ENCODE peak calls at places on chromosomes 5 and 9, in eight cellular contexts. B, F, P, M, K, X, S and J are unnamed samples.

GRCh38 chr5:159899067-159900049 is 16.9 kb upstream of the ADRA1B start:
- DNase-seq in B (no peak), F (no peak), P (no peak), M (no peak), K (no peak), X (peak; percentile 58), S (peak; percentile 56), J (no peak)

GRCh38 chr9:114097613-114098020 is 1.5 kb downstream of the KIF12 start:
- DNase-seq in B (no peak), F (no peak), P (no peak), M (no peak), K (no peak), X (no peak), S (no peak), J (no peak)

GRCh38 chr9:109557481-109557880 is 59.4 kb upstream of the PTPN3 start:
- DNase-seq in B (no peak), F (no peak), P (no peak), M (no peak), K (no peak), X (no peak), S (peak; percentile 60), J (no peak)

GRCh38 chr5:127072861-127073846 is at the start of gene C5orf63:
- DNase-seq in B (peak; percentile 65), F (peak; percentile 49), P (peak; percentile 73), M (no peak), K (no peak), X (peak; percentile 20), S (peak; percentile 58), J (no peak)

GRCh38 chr5:144088211-144088965 is 82.1 kb downstream of the YIPF5 start:
- DNase-seq in B (no peak), F (no peak), P (no peak), M (no peak), K (no peak), X (peak; percentile 70), S (peak; percentile 8), J (no peak)

GRCh38 chr5:132776932-132777208 is 169 bp downstream of the SEPTIN8 start:
- DNase-seq in B (no peak), F (no peak), P (no peak), M (no peak), K (no peak), X (no peak), S (no peak), J (no peak)

GRCh38 chr5:27511061-27511460 is 472.7 kb upstream of the CDH9 start:
- DNase-seq in B (no peak), F (no peak), P (no peak), M (no peak), K (peak; percentile 10), X (peak; percentile 39), S (no peak), J (no peak)

GRCh38 chr9:3824062-3824461 is 298.3 kb upstream of the RFX3 start:
- DNase-seq in B (no peak), F (no peak), P (no peak), M (no peak), K (no peak), X (no peak), S (no peak), J (no peak)

GRCh38 chr5:176875783-176876505 is 23.2 kb downstream of the HK3 start:
- DNase-seq in B (no peak), F (no peak), P (no peak), M (no peak), K (no peak), X (no peak), S (no peak), J (no peak)

GRCh38 chr9:34246453-34246852 is 67.6 kb downstream of the UBAP1 start:
- DNase-seq in B (no peak), F (no peak), P (no peak), M (no peak), K (no peak), X (no peak), S (no peak), J (no peak)

GRCh38 chr9:134689320-134690181 is 47.9 kb downstream of the COL5A1 start:
- DNase-seq in B (no peak), F (no peak), P (peak; percentile 87), M (peak; percentile 83), K (no peak), X (peak; percentile 69), S (peak; percentile 48), J (peak; percentile 57)

GRCh38 chr9:9914174-9914573 is 698.6 kb downstream of the PTPRD start:
- DNase-seq in B (no peak), F (no peak), P (no peak), M (no peak), K (no peak), X (no peak), S (peak; percentile 9), J (no peak)

GRCh38 chr5:130514984-130515690 is 610.9 kb downstream of the CHSY3 start:
- DNase-seq in B (no peak), F (no peak), P (peak; percentile 67), M (no peak), K (peak; percentile 64), X (peak; percentile 88), S (peak; percentile 72), J (no peak)

GRCh38 chr5:38434981-38435710 is 121.3 kb downstream of the LIFR start:
- DNase-seq in B (no peak), F (no peak), P (no peak), M (no peak), K (no peak), X (no peak), S (no peak), J (no peak)

GRCh38 chr5:172786736-172787462 is 15.9 kb upstream of the DUSP1 start:
- DNase-seq in B (no peak), F (no peak), P (no peak), M (no peak), K (no peak), X (no peak), S (no peak), J (no peak)

GRCh38 chr9:136460772-136461325 is 21.2 kb upstream of the INPP5E start:
- DNase-seq in B (no peak), F (no peak), P (no peak), M (no peak), K (no peak), X (no peak), S (no peak), J (no peak)

DNA sequence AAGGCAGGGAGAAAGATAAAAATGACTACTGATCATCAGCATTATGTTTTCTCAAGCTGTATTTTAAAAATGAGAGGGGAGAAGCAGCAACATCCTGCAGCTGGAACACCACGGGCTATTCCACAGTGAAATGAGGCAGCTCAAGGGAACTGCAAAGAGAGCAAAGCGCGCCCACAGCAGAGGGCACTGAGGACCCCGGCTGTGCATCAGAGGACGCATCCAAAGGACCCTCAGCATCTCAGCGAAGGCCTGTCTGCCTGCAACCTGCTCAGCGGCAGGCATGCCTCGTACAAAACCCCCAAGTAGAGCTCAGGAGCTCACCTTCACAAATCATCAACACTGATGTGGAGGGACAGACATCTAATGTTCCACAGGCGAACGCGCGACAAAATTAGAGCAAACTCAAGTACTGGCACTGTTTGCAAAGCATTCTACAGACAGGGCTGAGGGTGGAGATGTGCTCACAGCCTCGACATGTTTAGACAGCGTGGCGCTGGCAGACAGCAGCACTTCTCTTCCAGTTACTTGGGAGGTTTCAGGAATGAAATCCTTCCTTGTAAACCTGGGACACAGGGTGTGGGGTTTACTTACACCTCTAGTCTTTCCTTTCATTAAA is 80.9 kb downstream of the DCP2 start:
- DNase-seq in B (no peak), F (no peak), P (no peak), M (no peak), K (no peak), X (no peak), S (no peak), J (no peak)
- TF ChIP-seq CTCF in B (no peak), F (no peak), P (no peak), M (no peak), K (no peak), X (no peak), S (no peak), J (no peak)

GRCh38 chr5:53871050-53871449 is 310.6 kb downstream of the NDUFS4 start:
- DNase-seq in B (no peak), F (no peak), P (no peak), M (no peak), K (no peak), X (peak; percentile 33), S (peak; percentile 13), J (no peak)
- TF ChIP-seq CTCF in B (no peak), F (no peak), P (no peak), M (no peak), K (peak; percentile 2), X (peak; percentile 45), S (peak; percentile 16), J (no peak)

GRCh38 chr9:130327070-130327780 is 61.7 kb downstream of the HMCN2 start:
- DNase-seq in B (no peak), F (no peak), P (no peak), M (peak; percentile 57), K (no peak), X (no peak), S (no peak), J (no peak)
- TF ChIP-seq CTCF in B (no peak), F (peak; percentile 55), P (peak; percentile 36), M (peak; percentile 39), K (peak; percentile 30), X (peak; percentile 55), S (peak; percentile 38), J (peak; percentile 25)

GRCh38 chr9:133685653-133686504 is 49.7 kb downstream of the DBH start:
- DNase-seq in B (no peak), F (no peak), P (no peak), M (no peak), K (no peak), X (no peak), S (no peak), J (no peak)

GRCh38 chr9:133684461-133685361 is 48.5 kb downstream of the DBH start:
- DNase-seq in B (no peak), F (no peak), P (no peak), M (no peak), K (no peak), X (no peak), S (no peak), J (no peak)

GRCh38 chr9:133681658-133682306 is 45.6 kb downstream of the DBH start:
- DNase-seq in B (no peak), F (no peak), P (no peak), M (no peak), K (no peak), X (no peak), S (no peak), J (no peak)

GRCh38 chr9:133682961-133683493 is 46.9 kb downstream of the DBH start:
- DNase-seq in B (no peak), F (no peak), P (no peak), M (no peak), K (no peak), X (no peak), S (no peak), J (no peak)

DNA sequence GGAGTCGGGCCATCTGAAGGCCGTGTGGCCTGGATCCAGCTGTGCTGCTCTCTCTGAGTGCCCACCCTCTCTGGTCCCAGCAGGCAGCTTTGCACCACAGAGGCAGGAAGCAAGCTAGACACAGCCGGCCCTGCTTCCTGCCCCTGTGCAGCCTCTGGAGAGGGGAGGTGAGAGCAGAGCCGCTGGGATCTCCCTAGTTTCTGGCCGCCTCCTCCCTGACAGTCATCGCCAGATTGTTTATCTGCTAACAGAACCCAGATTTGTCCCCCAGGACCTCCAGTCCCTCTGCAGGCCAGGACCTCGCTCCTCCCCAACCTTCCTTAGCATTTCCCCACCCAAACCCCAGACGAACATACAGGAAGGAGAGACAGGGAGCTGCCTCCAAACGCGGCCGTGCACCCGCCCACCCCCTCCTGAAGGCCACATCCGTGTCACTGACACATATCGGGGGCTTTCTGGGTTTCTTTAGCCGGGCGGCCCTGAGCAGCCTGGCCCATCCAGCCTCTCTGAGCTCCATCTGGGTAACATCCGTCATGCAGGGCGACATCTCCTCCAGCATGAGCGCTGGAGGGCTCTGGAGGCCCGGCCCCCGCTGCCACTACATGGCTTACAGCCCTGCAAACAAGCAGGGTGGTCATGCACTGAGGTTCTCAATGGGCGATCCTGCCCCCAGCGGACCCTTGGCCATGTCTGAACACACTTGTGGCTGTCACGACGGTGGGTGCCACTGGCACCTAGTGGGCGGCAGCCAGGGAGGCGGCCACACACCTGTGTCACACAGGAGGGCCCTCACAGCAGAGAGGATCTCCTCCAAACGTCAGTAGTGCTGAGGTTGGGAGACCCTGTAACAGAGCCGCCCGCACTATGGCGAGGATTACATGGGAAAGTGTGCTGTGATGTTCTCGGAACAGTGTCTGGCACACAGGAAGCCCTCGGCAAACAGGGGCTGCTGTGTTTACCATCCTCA is 47.6 kb downstream of the DBH start:
- DNase-seq in B (peak; percentile 78), F (no peak), P (no peak), M (no peak), K (no peak), X (peak; percentile 61), S (no peak), J (no peak)
- TF ChIP-seq CTCF in B (no peak), F (no peak), P (no peak), M (no peak), K (no peak), X (peak; percentile 24), S (no peak), J (no peak)